ENCODE peak calls at places on chromosomes 3 and 15, in nine cellular contexts. One of them, this sample, is unnamed. For H3K4me1 and H3K27me3, the result is how much of the 10 kb centered on the place peaks cover.

GRCh38 chr15:25789616-25790002 is 73.5 kb downstream of the ATP10A start:
- DNase-seq in hepatocyte: no peak
- DNase-seq in uterus: no peak
- DNase-seq in right lobe of liver: no peak
- DNase-seq in neural progenitor cell: no peak
- DNase-seq in right cardiac atrium: no peak
- DNase-seq in neuronal stem cell: no peak
- DNase-seq in GM23248: peak
- DNase-seq in CD8-positive, alpha-beta T cell: no peak
- DNase-seq in this sample: no peak

GRCh38 chr3:4888913-4889846 is 90.1 kb upstream of the BHLHE40 start:
- DNase-seq in CD8-positive, alpha-beta T cell: no peak
- DNase-seq in uterus: no peak
- DNase-seq in neuronal stem cell: no peak
- DNase-seq in right cardiac atrium: no peak
- DNase-seq in right lobe of liver: no peak
- DNase-seq in neural progenitor cell: no peak
- DNase-seq in hepatocyte: no peak
- DNase-seq in GM23248: peak
- DNase-seq in this sample: no peak

GRCh38 chr3:170049146-170050000 is 11.6 kb downstream of the GPR160 start:
- DNase-seq in neuronal stem cell: no peak
- DNase-seq in right cardiac atrium: no peak
- DNase-seq in uterus: no peak
- DNase-seq in GM23248: peak
- DNase-seq in hepatocyte: no peak
- DNase-seq in CD8-positive, alpha-beta T cell: no peak
- DNase-seq in right lobe of liver: peak
- DNase-seq in neural progenitor cell: no peak
- DNase-seq in this sample: no peak

GRCh38 chr3:11146771-11147363 is 7.4 kb upstream of the HRH1 start:
- DNase-seq in right lobe of liver: no peak
- DNase-seq in hepatocyte: peak
- DNase-seq in right cardiac atrium: no peak
- DNase-seq in neuronal stem cell: no peak
- DNase-seq in GM23248: no peak
- DNase-seq in uterus: no peak
- DNase-seq in CD8-positive, alpha-beta T cell: no peak
- DNase-seq in neural progenitor cell: no peak
- DNase-seq in this sample: no peak

GRCh38 chr15:84773716-84774115 is 25.3 kb downstream of the ZNF592 start:
- DNase-seq in right lobe of liver: no peak
- DNase-seq in hepatocyte: no peak
- DNase-seq in CD8-positive, alpha-beta T cell: no peak
- DNase-seq in neuronal stem cell: no peak
- DNase-seq in uterus: no peak
- DNase-seq in neural progenitor cell: no peak
- DNase-seq in GM23248: no peak
- DNase-seq in right cardiac atrium: no peak
- DNase-seq in this sample: no peak

GRCh38 chr15:45384700-45385099 is 6.4 kb upstream of the GATM start:
- DNase-seq in neural progenitor cell: no peak
- DNase-seq in hepatocyte: no peak
- DNase-seq in uterus: no peak
- DNase-seq in CD8-positive, alpha-beta T cell: no peak
- DNase-seq in right cardiac atrium: no peak
- DNase-seq in right lobe of liver: no peak
- DNase-seq in GM23248: no peak
- DNase-seq in neuronal stem cell: no peak
- DNase-seq in this sample: no peak

GRCh38 chr3:23944007-23944760 is 902 bp upstream of the NR1D2 start:
- DNase-seq in uterus: no peak
- DNase-seq in CD8-positive, alpha-beta T cell: no peak
- DNase-seq in neural progenitor cell: no peak
- DNase-seq in GM23248: no peak
- DNase-seq in right lobe of liver: no peak
- DNase-seq in right cardiac atrium: no peak
- DNase-seq in neuronal stem cell: peak
- DNase-seq in hepatocyte: no peak
- DNase-seq in this sample: no peak

GRCh38 chr3:188239577-188239976 is 85.6 kb downstream of the LPP start:
- DNase-seq in right cardiac atrium: no peak
- DNase-seq in right lobe of liver: no peak
- DNase-seq in neural progenitor cell: no peak
- DNase-seq in hepatocyte: no peak
- DNase-seq in neuronal stem cell: no peak
- DNase-seq in uterus: no peak
- DNase-seq in GM23248: no peak
- DNase-seq in CD8-positive, alpha-beta T cell: no peak
- DNase-seq in this sample: no peak

GRCh38 chr3:851098-851790 is 241.6 kb upstream of the CNTN6 start:
- DNase-seq in CD8-positive, alpha-beta T cell: no peak
- DNase-seq in uterus: no peak
- DNase-seq in hepatocyte: peak
- DNase-seq in right cardiac atrium: no peak
- DNase-seq in GM23248: no peak
- DNase-seq in neural progenitor cell: peak
- DNase-seq in neuronal stem cell: no peak
- DNase-seq in right lobe of liver: no peak
- DNase-seq in this sample: no peak

GRCh38 chr3:39378092-39378491 is 5.1 kb upstream of the SLC25A38 start:
- DNase-seq in right lobe of liver: peak
- DNase-seq in neural progenitor cell: peak
- DNase-seq in right cardiac atrium: no peak
- DNase-seq in GM23248: peak
- DNase-seq in hepatocyte: peak
- DNase-seq in uterus: no peak
- DNase-seq in neuronal stem cell: peak
- DNase-seq in CD8-positive, alpha-beta T cell: peak
- DNase-seq in this sample: no peak

GRCh38 chr3:172517859-172518466 is 5.3 kb downstream of the TNFSF10 start:
- DNase-seq in uterus: no peak
- DNase-seq in neural progenitor cell: no peak
- DNase-seq in right cardiac atrium: no peak
- DNase-seq in right lobe of liver: no peak
- DNase-seq in GM23248: peak
- DNase-seq in neuronal stem cell: no peak
- DNase-seq in CD8-positive, alpha-beta T cell: no peak
- DNase-seq in hepatocyte: no peak
- DNase-seq in this sample: no peak

GRCh38 chr3:12817341-12817705 is 20.8 kb downstream of the CAND2 start:
- DNase-seq in neural progenitor cell: no peak
- DNase-seq in right cardiac atrium: peak
- DNase-seq in CD8-positive, alpha-beta T cell: no peak
- DNase-seq in hepatocyte: no peak
- DNase-seq in GM23248: no peak
- DNase-seq in right lobe of liver: no peak
- DNase-seq in neuronal stem cell: no peak
- DNase-seq in uterus: no peak
- DNase-seq in this sample: no peak

GRCh38 chr3:182508896-182509295 is 284.4 kb upstream of the ATP11B start:
- DNase-seq in hepatocyte: no peak
- DNase-seq in GM23248: no peak
- DNase-seq in right lobe of liver: no peak
- DNase-seq in CD8-positive, alpha-beta T cell: no peak
- DNase-seq in neural progenitor cell: peak
- DNase-seq in right cardiac atrium: no peak
- DNase-seq in neuronal stem cell: no peak
- DNase-seq in uterus: no peak
- DNase-seq in this sample: no peak

GRCh38 chr3:128435058-128435457 is 31.6 kb downstream of the DNAJB8 start:
- DNase-seq in right lobe of liver: no peak
- DNase-seq in uterus: no peak
- DNase-seq in CD8-positive, alpha-beta T cell: no peak
- DNase-seq in right cardiac atrium: no peak
- DNase-seq in GM23248: peak
- DNase-seq in neural progenitor cell: peak
- DNase-seq in neuronal stem cell: no peak
- DNase-seq in hepatocyte: peak
- DNase-seq in this sample: no peak

GRCh38 chr3:193095366-193095765 is 145.7 kb upstream of the PLAAT1 start:
- DNase-seq in neuronal stem cell: no peak
- DNase-seq in CD8-positive, alpha-beta T cell: no peak
- DNase-seq in uterus: no peak
- DNase-seq in right cardiac atrium: no peak
- DNase-seq in right lobe of liver: no peak
- DNase-seq in hepatocyte: no peak
- DNase-seq in neural progenitor cell: no peak
- DNase-seq in GM23248: no peak
- DNase-seq in this sample: no peak

GRCh38 chr3:156963096-156963495 is 136.9 kb downstream of the LEKR1 start:
- DNase-seq in hepatocyte: no peak
- DNase-seq in CD8-positive, alpha-beta T cell: no peak
- DNase-seq in right cardiac atrium: no peak
- DNase-seq in uterus: no peak
- DNase-seq in neural progenitor cell: no peak
- DNase-seq in neuronal stem cell: no peak
- DNase-seq in right lobe of liver: no peak
- DNase-seq in GM23248: no peak
- DNase-seq in this sample: no peak

GRCh38 chr3:68256635-68257034 is 602.2 kb upstream of the SUCLG2 start:
- DNase-seq in hepatocyte: peak
- DNase-seq in right lobe of liver: peak
- DNase-seq in CD8-positive, alpha-beta T cell: peak
- DNase-seq in neuronal stem cell: no peak
- DNase-seq in neural progenitor cell: peak
- DNase-seq in GM23248: no peak
- DNase-seq in right cardiac atrium: no peak
- DNase-seq in uterus: no peak
- DNase-seq in this sample: no peak

GRCh38 chr3:156356537-156357363 is 198.2 kb downstream of the SSR3 start:
- DNase-seq in neural progenitor cell: no peak
- DNase-seq in neuronal stem cell: no peak
- DNase-seq in GM23248: peak
- DNase-seq in uterus: peak
- DNase-seq in right lobe of liver: no peak
- DNase-seq in hepatocyte: no peak
- DNase-seq in right cardiac atrium: no peak
- DNase-seq in CD8-positive, alpha-beta T cell: no peak
- DNase-seq in this sample: no peak

GRCh38 chr3:105561875-105562274 is 195.2 kb downstream of the ALCAM start:
- DNase-seq in right cardiac atrium: no peak
- DNase-seq in CD8-positive, alpha-beta T cell: no peak
- DNase-seq in GM23248: no peak
- DNase-seq in uterus: no peak
- DNase-seq in hepatocyte: peak
- DNase-seq in right lobe of liver: no peak
- DNase-seq in neuronal stem cell: no peak
- DNase-seq in neural progenitor cell: no peak
- DNase-seq in this sample: no peak

DNA sequence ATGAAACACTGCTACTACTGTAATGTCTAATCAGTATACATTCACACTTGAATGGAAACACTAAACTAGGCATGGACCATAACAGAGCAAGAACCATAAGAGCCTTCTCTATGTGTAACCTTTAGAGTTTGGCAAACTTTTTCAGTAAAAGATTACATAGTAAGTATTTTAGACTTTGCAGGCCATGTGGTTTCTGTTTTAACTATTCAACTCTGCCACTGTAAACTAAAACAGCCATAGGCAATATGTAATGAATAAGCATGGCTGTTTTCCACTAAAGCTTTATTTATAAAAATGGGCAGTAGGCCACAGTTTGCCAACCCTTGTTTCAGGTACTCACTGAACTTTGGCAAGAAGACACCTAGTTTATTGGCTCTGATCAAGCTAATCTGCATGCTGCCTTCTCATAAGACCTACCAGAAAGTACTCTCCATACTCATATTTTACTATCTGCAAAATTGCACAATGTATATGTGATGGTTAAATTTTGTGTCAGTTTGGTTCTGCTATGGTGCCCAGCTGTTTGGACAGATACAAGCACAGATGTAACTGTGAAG is 46.0 kb downstream of the UACA start:
- DNase-seq in hepatocyte: no peak
- DNase-seq in GM23248: no peak
- DNase-seq in neuronal stem cell: no peak
- DNase-seq in neural progenitor cell: no peak
- DNase-seq in right cardiac atrium: no peak
- DNase-seq in right lobe of liver: no peak
- DNase-seq in uterus: no peak
- DNase-seq in CD8-positive, alpha-beta T cell: no peak
- DNase-seq in this sample: no peak
- H3K4me1 ChIP-seq in hepatocyte: under half
- H3K4me1 ChIP-seq in GM23248: under half
- H3K4me1 ChIP-seq in neuronal stem cell: under half
- H3K4me1 ChIP-seq in neural progenitor cell: under half
- H3K4me1 ChIP-seq in right cardiac atrium: under half
- H3K4me1 ChIP-seq in right lobe of liver: under half
- H3K4me1 ChIP-seq in uterus: under half
- H3K4me1 ChIP-seq in CD8-positive, alpha-beta T cell: under half
- H3K4me1 ChIP-seq in this sample: under half

GRCh38 chr15:52652286-52652685 is 26.9 kb downstream of the ATOSA start:
- DNase-seq in GM23248: no peak
- DNase-seq in uterus: no peak
- DNase-seq in hepatocyte: no peak
- DNase-seq in neural progenitor cell: no peak
- DNase-seq in right lobe of liver: no peak
- DNase-seq in right cardiac atrium: no peak
- DNase-seq in CD8-positive, alpha-beta T cell: no peak
- DNase-seq in neuronal stem cell: no peak
- DNase-seq in this sample: no peak
- H3K27ac ChIP-seq in GM23248: peak
- H3K27ac ChIP-seq in uterus: peak
- H3K27ac ChIP-seq in hepatocyte: peak
- H3K27ac ChIP-seq in neural progenitor cell: peak
- H3K27ac ChIP-seq in right lobe of liver: peak
- H3K27ac ChIP-seq in right cardiac atrium: no peak
- H3K27ac ChIP-seq in CD8-positive, alpha-beta T cell: no peak
- H3K27ac ChIP-seq in neuronal stem cell: peak
- H3K27ac ChIP-seq in this sample: peak

GRCh38 chr3:99646107-99646435 is 7.7 kb downstream of the COL8A1 start:
- DNase-seq in hepatocyte: no peak
- DNase-seq in right lobe of liver: no peak
- DNase-seq in neural progenitor cell: no peak
- DNase-seq in CD8-positive, alpha-beta T cell: no peak
- DNase-seq in neuronal stem cell: no peak
- DNase-seq in uterus: no peak
- DNase-seq in GM23248: no peak
- DNase-seq in right cardiac atrium: no peak
- DNase-seq in this sample: no peak
- H3K27me3 ChIP-seq in hepatocyte: under half
- H3K27me3 ChIP-seq in right lobe of liver: under half
- H3K27me3 ChIP-seq in neural progenitor cell: under half
- H3K27me3 ChIP-seq in CD8-positive, alpha-beta T cell: under half
- H3K27me3 ChIP-seq in neuronal stem cell: under half
- H3K27me3 ChIP-seq in uterus: under half
- H3K27me3 ChIP-seq in GM23248: under half
- H3K27me3 ChIP-seq in right cardiac atrium: under half
- H3K27me3 ChIP-seq in this sample: under half

DNA sequence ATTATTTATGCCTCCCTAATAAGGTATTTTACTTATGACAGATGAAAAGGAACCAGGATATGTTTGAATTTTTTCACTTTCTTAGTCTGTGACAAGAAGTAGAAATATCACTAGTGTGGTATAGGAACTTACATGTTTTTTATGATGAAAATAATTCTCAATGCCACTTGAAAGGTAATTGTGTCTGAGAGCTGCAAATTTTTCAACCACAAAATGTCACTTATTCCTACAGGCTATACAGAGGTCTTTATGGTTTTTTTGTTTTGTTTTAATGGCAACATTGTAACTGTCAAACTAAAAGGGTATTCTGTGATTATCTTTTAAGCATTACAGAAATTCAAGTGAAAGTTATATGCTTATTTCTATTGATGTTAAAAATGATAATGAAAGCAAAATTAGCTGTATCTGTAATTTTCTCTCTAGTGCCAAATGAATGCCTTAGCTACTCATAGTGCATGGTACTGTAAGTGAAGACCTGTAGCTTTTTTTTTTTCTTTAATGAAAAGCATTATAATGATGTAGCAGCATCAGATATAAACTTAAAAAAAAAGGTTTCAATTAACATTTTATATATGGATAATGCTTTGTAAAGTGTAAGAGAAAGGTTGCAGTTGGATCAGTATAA is 14.7 kb downstream of the FEM1B start:
- DNase-seq in right lobe of liver: no peak
- DNase-seq in uterus: no peak
- DNase-seq in CD8-positive, alpha-beta T cell: no peak
- DNase-seq in GM23248: no peak
- DNase-seq in hepatocyte: no peak
- DNase-seq in right cardiac atrium: no peak
- DNase-seq in neuronal stem cell: no peak
- DNase-seq in neural progenitor cell: no peak
- DNase-seq in this sample: no peak
- H3K4me1 ChIP-seq in right lobe of liver: under half
- H3K4me1 ChIP-seq in uterus: under half
- H3K4me1 ChIP-seq in CD8-positive, alpha-beta T cell: under half
- H3K4me1 ChIP-seq in GM23248: under half
- H3K4me1 ChIP-seq in hepatocyte: under half
- H3K4me1 ChIP-seq in right cardiac atrium: under half
- H3K4me1 ChIP-seq in neuronal stem cell: under half
- H3K4me1 ChIP-seq in neural progenitor cell: under half
- H3K4me1 ChIP-seq in this sample: half or more

This sample was measured in right atrium auricular region.